ENCODE peak calls at places on chromosomes 5 and 9, in six cellular contexts. O is stimulated activated CD4-positive, alpha-beta T cell treated with anti-CD3 and anti-CD28 coated beads, Interleukin-1b, Interleukin-23, amount 100 ng/mL, for 4 hours; V is hepatocyte; A is endodermal cell; I is hypothalamus; W is amniotic stem cell. J is an unnamed sample.

GRCh38 chr9:137298401-137298982 is 3.6 kb downstream of the NRARP start:
- DNase-seq in A (peak), I (no peak), W (no peak), V (no peak), O (no peak), J (no peak)

GRCh38 chr9:121636411-121636865 is 15.0 kb upstream of the DAB2IP start:
- DNase-seq in A (no peak), W (no peak), V (peak), O (no peak), I (no peak), J (no peak)

GRCh38 chr5:51484326-51484725 is 101.1 kb downstream of the ISL1 start:
- DNase-seq in O (no peak), V (no peak), W (no peak), I (no peak), A (no peak), J (no peak)

GRCh38 chr5:141245250-141245717 is at the start of gene PCDHB15:
- DNase-seq in V (no peak), I (no peak), O (no peak), A (peak), W (no peak), J (no peak)

GRCh38 chr5:79493596-79494343 is 20.2 kb downstream of the HOMER1 start:
- DNase-seq in I (no peak), A (no peak), V (no peak), W (no peak), O (no peak), J (no peak)

GRCh38 chr9:130957451-130958203 is 18.6 kb upstream of the FIBCD1 start:
- DNase-seq in V (no peak), A (no peak), I (no peak), W (no peak), O (no peak), J (no peak)

GRCh38 chr5:83277154-83277553 is 194.4 kb upstream of the VCAN start:
- DNase-seq in V (no peak), I (no peak), O (no peak), A (no peak), W (no peak), J (no peak)

GRCh38 chr5:143402464-143403356 is 776 bp downstream of the NR3C1 start:
- DNase-seq in A (peak), V (peak), I (no peak), O (peak), W (no peak), J (no peak)

GRCh38 chr9:130659699-130660248 is 4.6 kb upstream of the PRDM12 start:
- DNase-seq in V (no peak), W (no peak), O (no peak), A (peak), I (no peak), J (no peak)

GRCh38 chr9:71814805-71815204 is 46.5 kb upstream of the CEMIP2 start:
- DNase-seq in W (no peak), O (no peak), I (no peak), V (no peak), A (no peak), J (no peak)

GRCh38 chr9:25350011-25350410 is 328.2 kb downstream of the TUSC1 start:
- DNase-seq in O (no peak), I (no peak), W (no peak), A (no peak), V (no peak), J (no peak)

GRCh38 chr9:132144708-132145365 is 17.0 kb upstream of the NTNG2 start:
- DNase-seq in I (no peak), W (no peak), A (no peak), V (no peak), O (no peak), J (no peak)

GRCh38 chr5:97778451-97778850 is 595.4 kb upstream of the RIOK2 start:
- DNase-seq in I (no peak), O (no peak), W (no peak), V (no peak), A (no peak), J (no peak)

GRCh38 chr5:39177629-39177959 is 41.8 kb downstream of the FYB1 start:
- DNase-seq in A (no peak), W (no peak), I (no peak), V (no peak), O (no peak), J (no peak)